ENCODE peak calls at places on chromosome 4, in seven cellular contexts. C is colonic mucosa, O is astrocyte, G is GM23248, W is endodermal cell, V is IMR-90, N is mesenchymal stem cell. A is an unnamed sample.
A peak's percentile ranks its signal among the peaks of the same experiment; 100 is the strongest.

GRCh38 chr4:32475710-32476109 is 1755.5 kb downstream of the PCDH7 start:
- DNase-seq in N (no peak), C (no peak), V (no peak), W (no peak), G (no peak), O (no peak), A (no peak)

GRCh38 chr4:147597561-147597960 is 19.6 kb upstream of the TMEM184C start:
- DNase-seq in C (no peak), V (no peak), N (no peak), W (no peak), G (no peak), O (no peak), A (no peak)

GRCh38 chr4:100581337-100581736 is 63.5 kb upstream of the EMCN start:
- DNase-seq in C (no peak), W (no peak), O (no peak), G (no peak), V (no peak), N (no peak), A (no peak)

GRCh38 chr4:139333046-139333445 is 30.8 kb upstream of the NDUFC1 start:
- DNase-seq in W (no peak), O (no peak), C (no peak), G (no peak), V (no peak), N (no peak), A (no peak)

GRCh38 chr4:74659576-74660411 is 134.5 kb downstream of the BTC start:
- DNase-seq in C (peak; percentile 59), G (peak; percentile 96), V (peak; percentile 99), W (peak; percentile 40), O (peak; percentile 99), N (peak; percentile 97), A (no peak)

GRCh38 chr4:40199999-40200880 is 3.4 kb downstream of the RHOH start:
- DNase-seq in O (peak; percentile 41), V (peak; percentile 23), C (no peak), N (peak; percentile 61), G (no peak), W (no peak), A (peak; percentile 88)

GRCh38 chr4:40264995-40265909 is 68.4 kb downstream of the RHOH start:
- DNase-seq in N (peak; percentile 74), W (peak; percentile 68), O (peak; percentile 46), C (no peak), V (no peak), G (no peak), A (no peak)

GRCh38 chr4:128353791-128354190 is 66.2 kb upstream of the PGRMC2 start:
- DNase-seq in N (peak; percentile 90), W (no peak), O (no peak), V (peak; percentile 74), G (peak; percentile 51), C (no peak), A (no peak)

GRCh38 chr4:6548882-6549230 is 26.1 kb upstream of the MAN2B2 start:
- DNase-seq in C (no peak), W (no peak), G (no peak), O (no peak), V (no peak), N (no peak), A (no peak)

GRCh38 chr4:5952286-5953002 is 59.6 kb upstream of the CRMP1 start:
- DNase-seq in W (peak; percentile 42), V (no peak), O (no peak), C (no peak), G (no peak), N (no peak), A (no peak)

GRCh38 chr4:44740201-44740600 is 13.8 kb upstream of the GNPDA2 start:
- DNase-seq in C (no peak), N (no peak), G (peak; percentile 8), V (no peak), O (no peak), W (no peak), A (no peak)

GRCh38 chr4:148029781-148030180 is 297.9 kb downstream of the ARHGAP10 start:
- DNase-seq in C (no peak), O (no peak), V (no peak), N (no peak), G (no peak), W (no peak), A (no peak)

GRCh38 chr4:173518419-173519102 is 11.5 kb downstream of the HAND2 start:
- DNase-seq in G (no peak), C (no peak), W (peak; percentile 74), V (no peak), N (peak; percentile 67), O (no peak), A (no peak)

GRCh38 chr4:127783026-127783769 is 1.1 kb downstream of the HSPA4L start:
- DNase-seq in G (peak; percentile 66), N (peak; percentile 37), O (peak; percentile 83), C (peak; percentile 75), V (peak; percentile 65), W (peak; percentile 73), A (no peak)

GRCh38 chr4:24683116-24683515 is 98.8 kb upstream of the DHX15 start:
- DNase-seq in C (no peak), O (peak; percentile 18), G (no peak), N (no peak), W (no peak), V (no peak), A (no peak)

GRCh38 chr4:109015413-109015810 is 252.6 kb upstream of the ETNPPL start:
- DNase-seq in V (peak; percentile 18), O (peak; percentile 26), W (no peak), C (no peak), N (no peak), G (no peak), A (no peak)

GRCh38 chr4:94642561-94642866 is 115.2 kb upstream of the BMPR1B start:
- DNase-seq in O (peak; percentile 62), W (no peak), N (no peak), C (no peak), G (peak; percentile 41), V (peak; percentile 5), A (no peak)

GRCh38 chr4:112938461-112939058 is 110.9 kb upstream of the ANK2 start:
- DNase-seq in W (no peak), C (no peak), G (peak; percentile 73), N (peak; percentile 65), O (peak; percentile 23), V (peak; percentile 36), A (peak; percentile 77)

DNA sequence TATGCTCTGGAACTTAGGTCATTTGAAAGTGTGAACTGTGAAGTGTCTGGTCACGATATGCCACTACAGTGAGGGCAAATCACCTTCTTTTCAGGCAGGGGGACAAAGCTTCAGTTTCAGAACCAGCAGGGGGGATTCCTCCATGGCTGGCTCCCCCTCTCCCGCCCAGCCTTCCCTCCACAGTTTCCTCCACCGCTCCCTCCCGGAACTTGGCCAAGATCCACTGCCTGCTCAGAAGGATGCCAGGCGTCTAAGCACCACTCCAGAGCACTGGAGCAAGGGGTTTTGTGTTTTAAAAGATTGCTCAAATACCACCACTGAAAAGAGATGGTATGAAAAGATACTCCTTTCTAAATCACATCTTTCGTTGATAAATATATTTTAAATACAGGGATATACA is 126.9 kb downstream of the ELOVL6 start:
- DNase-seq in G (no peak), O (no peak), W (peak; percentile 58), V (no peak), N (no peak), C (peak; percentile 41), A (no peak)
- H3K9ac ChIP-seq in G (no peak overlapping the region), O (no peak overlapping the region), W (no peak overlapping the region), V (no peak overlapping the region), N (no peak overlapping the region), C (no peak overlapping the region), A (no peak overlapping the region)

GRCh38 chr4:105600951-105601350 is 48.5 kb downstream of the ARHGEF38 start:
- DNase-seq in N (no peak), G (no peak), O (no peak), C (no peak), V (no peak), W (no peak), A (no peak)
- H3K9ac ChIP-seq in N (no peak overlapping the region), G (no peak overlapping the region), O (no peak overlapping the region), C (no peak overlapping the region), V (no peak overlapping the region), W (no peak overlapping the region), A (no peak overlapping the region)

DNA sequence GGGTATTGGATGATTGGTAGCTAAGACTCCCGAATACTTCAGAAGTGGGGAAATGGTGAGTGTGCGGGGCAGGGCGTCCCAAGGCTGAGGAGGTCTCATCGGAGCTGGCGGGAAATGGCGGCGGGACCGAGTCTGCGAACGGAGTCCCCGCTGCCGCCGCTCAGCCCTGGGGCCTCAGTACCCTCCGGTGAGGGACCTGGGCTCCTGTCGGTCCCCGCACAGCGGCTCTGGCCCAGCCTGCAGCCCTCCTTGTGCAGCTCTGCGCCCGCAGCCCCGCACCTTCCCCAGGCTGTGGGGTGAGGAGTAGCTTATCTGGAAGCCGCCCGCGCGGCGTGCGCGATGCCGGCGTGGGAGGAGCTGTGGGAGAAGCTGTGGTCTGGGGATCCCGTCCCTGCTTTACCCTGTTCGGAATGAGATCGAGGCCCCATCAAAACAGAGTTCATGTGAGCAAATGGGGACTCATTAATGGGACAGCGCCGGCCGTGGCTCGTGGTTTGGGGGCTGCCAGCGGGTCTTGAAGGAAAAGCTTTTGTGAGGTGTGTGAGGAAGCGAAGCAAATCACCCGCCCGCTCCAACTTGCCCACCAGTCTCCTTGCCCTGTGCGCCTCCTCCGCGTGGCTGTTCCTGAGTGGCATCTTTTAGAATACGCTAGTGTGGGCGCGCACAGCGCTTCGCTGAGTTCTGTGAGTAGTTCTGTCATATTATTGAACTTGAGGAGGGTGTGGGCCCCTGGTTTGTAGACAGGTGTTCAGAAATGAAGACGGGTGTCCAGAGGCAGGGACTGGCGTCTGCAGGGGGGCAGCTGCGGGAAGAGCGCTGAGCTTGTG is 531 bp downstream of the ZNF141 start:
- DNase-seq in C (peak; percentile 37), O (peak; percentile 34), G (peak; percentile 68), W (no peak), V (peak; percentile 36), N (peak; percentile 72), A (peak; percentile 58)
- H3K9ac ChIP-seq in C (peak overlapping the region; percentile 95), O (peak overlapping the region; percentile 82), G (peak overlapping the region; percentile 91), W (peak overlapping the region; percentile 78), V (peak overlapping the region; percentile 72), N (peak overlapping the region; percentile 97), A (peak overlapping the region; percentile 94)

DNA sequence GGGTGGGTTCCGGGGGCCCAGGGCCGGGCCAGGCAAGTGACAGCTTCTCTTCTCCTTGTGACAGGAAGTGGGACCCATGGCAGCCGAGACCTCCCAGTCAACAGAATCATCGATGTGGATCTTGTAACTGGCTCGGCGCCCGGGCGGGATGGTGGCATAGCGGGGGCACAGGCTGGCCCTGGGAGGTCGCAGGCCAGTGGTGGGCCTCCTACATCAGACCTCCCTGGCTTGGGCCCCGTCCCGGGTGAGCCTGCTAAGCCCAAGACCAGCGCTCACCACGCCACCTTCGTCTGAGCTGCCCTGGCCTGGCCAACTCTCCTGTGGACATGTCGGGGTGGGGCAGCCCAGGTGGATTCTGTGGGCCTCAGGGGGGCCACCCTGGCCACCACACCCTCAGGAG is 2.4 kb upstream of the HGFAC start:
- DNase-seq in G (no peak), C (no peak), V (no peak), N (no peak), O (no peak), W (no peak), A (no peak)
- H3K9ac ChIP-seq in G (no peak overlapping the region), C (no peak overlapping the region), V (no peak overlapping the region), N (no peak overlapping the region), O (no peak overlapping the region), W (no peak overlapping the region), A (no peak overlapping the region)

DNA sequence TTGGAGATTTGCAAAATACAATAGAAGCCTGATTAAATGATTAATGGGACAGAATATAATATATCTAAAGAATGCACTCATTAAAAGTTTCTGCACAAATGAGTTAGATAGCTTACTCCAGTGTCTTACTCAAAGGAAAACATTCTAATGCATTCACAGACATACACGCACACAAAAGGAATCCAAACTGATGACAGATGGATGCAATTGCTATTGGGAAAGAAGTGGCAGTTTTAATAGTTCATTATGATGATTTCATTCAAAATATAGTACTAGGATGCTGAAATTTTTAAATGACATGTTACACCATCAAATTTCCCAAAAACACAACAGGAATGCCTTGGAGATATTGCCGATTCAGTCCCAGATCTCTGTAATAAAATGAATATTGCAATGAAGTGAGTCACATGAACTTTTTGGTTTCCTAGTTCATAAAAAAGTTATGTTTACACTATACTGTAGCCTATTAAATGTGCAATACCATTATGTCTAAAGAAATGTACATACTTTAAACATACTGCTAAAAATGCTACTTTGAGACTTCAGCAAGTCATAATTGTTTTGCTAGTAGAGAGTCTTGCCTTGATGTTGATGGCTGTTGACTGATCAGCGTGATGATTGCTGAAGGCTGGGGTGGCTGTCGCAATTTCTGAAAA is 45.5 kb downstream of the BBS12 start:
- DNase-seq in N (peak; percentile 61), O (peak; percentile 93), G (peak; percentile 91), W (no peak), V (peak; percentile 82), C (no peak), A (no peak)
- H3K9ac ChIP-seq in N (no peak overlapping the region), O (peak overlapping the region; percentile 28), G (peak overlapping the region; percentile 9), W (no peak overlapping the region), V (no peak overlapping the region), C (no peak overlapping the region), A (no peak overlapping the region)

A was measured in Karpas-422.